ENCODE peak calls at places on chromosomes 4 and X, in nine cellular contexts. One of them, this sample, is unnamed.

GRCh38 chrX:265502-265901 is 15.7 kb upstream of the PLCXD1 start:
- DNase-seq in GM13976: no peak
- DNase-seq in GM10248: no peak
- DNase-seq in nephron progenitor cell: no peak
- DNase-seq in mucosa of descending colon: peak
- DNase-seq in heart left ventricle: no peak
- DNase-seq in tibial nerve: no peak
- DNase-seq in spleen: no peak
- DNase-seq in Calu3: no peak
- DNase-seq in this sample: no peak

GRCh38 chr4:4328840-4329239 is 38.8 kb downstream of the ZBTB49 start:
- DNase-seq in tibial nerve: no peak
- DNase-seq in GM10248: no peak
- DNase-seq in Calu3: no peak
- DNase-seq in GM13976: no peak
- DNase-seq in mucosa of descending colon: no peak
- DNase-seq in heart left ventricle: no peak
- DNase-seq in nephron progenitor cell: no peak
- DNase-seq in spleen: no peak
- DNase-seq in this sample: no peak

GRCh38 chr4:173288296-173288695 is 45.9 kb downstream of the HMGB2 start:
- DNase-seq in mucosa of descending colon: no peak
- DNase-seq in spleen: no peak
- DNase-seq in tibial nerve: peak
- DNase-seq in nephron progenitor cell: peak
- DNase-seq in GM10248: peak
- DNase-seq in GM13976: peak
- DNase-seq in heart left ventricle: no peak
- DNase-seq in Calu3: peak
- DNase-seq in this sample: peak

GRCh38 chr4:159725571-159725970 is 622.7 kb downstream of the RAPGEF2 start:
- DNase-seq in Calu3: no peak
- DNase-seq in heart left ventricle: no peak
- DNase-seq in GM13976: no peak
- DNase-seq in nephron progenitor cell: no peak
- DNase-seq in spleen: no peak
- DNase-seq in mucosa of descending colon: no peak
- DNase-seq in GM10248: no peak
- DNase-seq in tibial nerve: no peak
- DNase-seq in this sample: no peak

GRCh38 chr4:2755821-2756690 is at the start of gene TNIP2:
- DNase-seq in tibial nerve: peak
- DNase-seq in mucosa of descending colon: peak
- DNase-seq in spleen: peak
- DNase-seq in heart left ventricle: peak
- DNase-seq in GM10248: peak
- DNase-seq in GM13976: peak
- DNase-seq in Calu3: peak
- DNase-seq in nephron progenitor cell: peak
- DNase-seq in this sample: peak

GRCh38 chrX:11770320-11770719 is 12.3 kb downstream of the MSL3 start:
- DNase-seq in heart left ventricle: no peak
- DNase-seq in mucosa of descending colon: no peak
- DNase-seq in GM13976: peak
- DNase-seq in Calu3: peak
- DNase-seq in spleen: peak
- DNase-seq in GM10248: peak
- DNase-seq in nephron progenitor cell: peak
- DNase-seq in tibial nerve: no peak
- DNase-seq in this sample: no peak

GRCh38 chr4:112817933-112818921 is 181.3 kb downstream of the LARP7 start:
- DNase-seq in Calu3: peak
- DNase-seq in spleen: peak
- DNase-seq in GM10248: peak
- DNase-seq in mucosa of descending colon: peak
- DNase-seq in GM13976: peak
- DNase-seq in tibial nerve: peak
- DNase-seq in nephron progenitor cell: peak
- DNase-seq in heart left ventricle: peak
- DNase-seq in this sample: no peak

GRCh38 chr4:98659741-98660507 is 1.5 kb upstream of the TSPAN5 start:
- DNase-seq in nephron progenitor cell: no peak
- DNase-seq in tibial nerve: no peak
- DNase-seq in spleen: no peak
- DNase-seq in heart left ventricle: no peak
- DNase-seq in Calu3: no peak
- DNase-seq in GM10248: no peak
- DNase-seq in GM13976: no peak
- DNase-seq in mucosa of descending colon: no peak
- DNase-seq in this sample: no peak

GRCh38 chr4:85681194-85681803 is 206.3 kb downstream of the ARHGAP24 start:
- DNase-seq in GM10248: no peak
- DNase-seq in heart left ventricle: no peak
- DNase-seq in mucosa of descending colon: no peak
- DNase-seq in nephron progenitor cell: no peak
- DNase-seq in spleen: no peak
- DNase-seq in Calu3: no peak
- DNase-seq in GM13976: no peak
- DNase-seq in tibial nerve: no peak
- DNase-seq in this sample: no peak

GRCh38 chrX:77505227-77505626 is 58.0 kb downstream of the FGF16 start:
- DNase-seq in tibial nerve: no peak
- DNase-seq in nephron progenitor cell: no peak
- DNase-seq in GM10248: no peak
- DNase-seq in heart left ventricle: no peak
- DNase-seq in spleen: no peak
- DNase-seq in Calu3: peak
- DNase-seq in GM13976: no peak
- DNase-seq in mucosa of descending colon: no peak
- DNase-seq in this sample: no peak

GRCh38 chrX:39576081-39576701 is 521.6 kb downstream of the BCOR start:
- DNase-seq in nephron progenitor cell: peak
- DNase-seq in GM13976: no peak
- DNase-seq in tibial nerve: no peak
- DNase-seq in heart left ventricle: no peak
- DNase-seq in Calu3: no peak
- DNase-seq in GM10248: no peak
- DNase-seq in spleen: no peak
- DNase-seq in mucosa of descending colon: no peak
- DNase-seq in this sample: no peak

GRCh38 chrX:15943393-15943792 is 88.8 kb upstream of the AP1S2 start:
- DNase-seq in GM10248: no peak
- DNase-seq in tibial nerve: no peak
- DNase-seq in nephron progenitor cell: no peak
- DNase-seq in Calu3: no peak
- DNase-seq in spleen: no peak
- DNase-seq in mucosa of descending colon: no peak
- DNase-seq in GM13976: no peak
- DNase-seq in heart left ventricle: no peak
- DNase-seq in this sample: no peak

GRCh38 chrX:9997524-9997923 is 30.4 kb downstream of the CLDN34 start:
- DNase-seq in Calu3: no peak
- DNase-seq in tibial nerve: no peak
- DNase-seq in spleen: no peak
- DNase-seq in mucosa of descending colon: no peak
- DNase-seq in nephron progenitor cell: no peak
- DNase-seq in GM10248: peak
- DNase-seq in heart left ventricle: no peak
- DNase-seq in GM13976: peak
- DNase-seq in this sample: no peak

GRCh38 chrX:13064599-13065143 is 20.3 kb upstream of the FAM9C start:
- DNase-seq in GM10248: no peak
- DNase-seq in heart left ventricle: no peak
- DNase-seq in GM13976: no peak
- DNase-seq in spleen: no peak
- DNase-seq in nephron progenitor cell: no peak
- DNase-seq in tibial nerve: no peak
- DNase-seq in mucosa of descending colon: no peak
- DNase-seq in Calu3: no peak
- DNase-seq in this sample: no peak

DNA sequence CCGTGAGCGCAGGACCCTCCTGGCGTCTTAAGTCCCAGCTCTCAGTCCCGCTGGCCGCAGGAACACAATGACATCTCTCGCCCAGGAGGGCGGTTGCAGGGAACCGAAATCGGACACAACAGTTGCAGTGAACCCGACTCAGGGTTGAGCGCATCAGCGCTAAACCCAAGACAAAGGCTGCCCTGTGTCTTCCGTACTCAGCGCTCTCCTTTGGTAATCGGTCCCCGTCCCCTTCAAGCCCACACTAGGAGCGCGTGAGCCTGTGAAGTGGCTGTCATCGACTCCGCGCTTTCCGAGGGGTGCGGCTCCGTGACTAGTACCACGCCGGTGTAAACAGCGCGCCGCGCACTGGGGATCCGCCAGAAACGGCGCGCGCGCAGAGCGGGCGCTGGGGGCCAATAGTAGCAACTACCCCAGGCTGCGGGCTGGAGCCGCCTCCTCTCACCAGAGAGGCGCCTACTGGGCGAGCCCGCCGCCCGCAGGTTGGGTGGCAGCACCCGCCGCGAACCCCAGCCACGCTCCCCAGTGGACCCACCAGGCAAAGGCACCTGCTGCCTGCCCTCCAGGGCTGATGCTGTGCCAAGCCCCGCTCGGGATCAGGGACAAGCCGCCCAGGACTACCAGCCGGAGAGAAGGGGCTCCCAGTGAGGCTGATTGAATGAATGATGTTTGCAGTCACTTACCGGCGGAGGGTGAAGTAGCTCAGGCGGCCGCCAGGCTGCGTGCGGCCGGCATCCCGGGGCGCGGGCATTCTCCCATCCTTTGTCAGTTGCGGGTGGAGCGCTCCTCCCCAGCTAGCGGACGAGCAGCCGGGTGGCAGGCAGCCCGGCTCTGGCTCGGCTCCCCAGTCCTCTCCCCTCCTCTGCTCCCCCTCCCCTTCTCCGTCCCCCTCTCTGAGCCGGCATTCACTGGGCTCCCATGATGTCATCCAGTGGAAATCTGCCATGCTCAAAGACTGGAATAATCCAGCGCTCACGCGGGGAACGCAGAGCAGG is 370.4 kb upstream of the SMIM31 start:
- DNase-seq in nephron progenitor cell: peak
- DNase-seq in GM10248: no peak
- DNase-seq in mucosa of descending colon: peak
- DNase-seq in Calu3: no peak
- DNase-seq in tibial nerve: no peak
- DNase-seq in GM13976: peak
- DNase-seq in spleen: peak
- DNase-seq in heart left ventricle: peak
- DNase-seq in this sample: peak
- TF ChIP-seq CTCF in nephron progenitor cell: no peak
- TF ChIP-seq CTCF in GM10248: no peak
- TF ChIP-seq CTCF in mucosa of descending colon: no peak
- TF ChIP-seq CTCF in Calu3: no peak
- TF ChIP-seq CTCF in tibial nerve: peak
- TF ChIP-seq CTCF in GM13976: no peak
- TF ChIP-seq CTCF in spleen: no peak
- TF ChIP-seq CTCF in heart left ventricle: no peak
- TF ChIP-seq CTCF in this sample: peak

GRCh38 chrX:116667760-116668159 is 205.0 kb upstream of the CT83 start:
- DNase-seq in tibial nerve: no peak
- DNase-seq in heart left ventricle: no peak
- DNase-seq in Calu3: no peak
- DNase-seq in GM10248: no peak
- DNase-seq in nephron progenitor cell: no peak
- DNase-seq in mucosa of descending colon: no peak
- DNase-seq in GM13976: no peak
- DNase-seq in spleen: no peak
- DNase-seq in this sample: no peak

GRCh38 chrX:116667346-116667745 is 204.6 kb upstream of the CT83 start:
- DNase-seq in spleen: no peak
- DNase-seq in GM13976: no peak
- DNase-seq in mucosa of descending colon: no peak
- DNase-seq in GM10248: no peak
- DNase-seq in nephron progenitor cell: no peak
- DNase-seq in heart left ventricle: peak
- DNase-seq in tibial nerve: no peak
- DNase-seq in Calu3: no peak
- DNase-seq in this sample: no peak
- TF ChIP-seq CTCF in spleen: no peak
- TF ChIP-seq CTCF in GM13976: no peak
- TF ChIP-seq CTCF in mucosa of descending colon: no peak
- TF ChIP-seq CTCF in GM10248: no peak
- TF ChIP-seq CTCF in nephron progenitor cell: no peak
- TF ChIP-seq CTCF in heart left ventricle: no peak
- TF ChIP-seq CTCF in tibial nerve: no peak
- TF ChIP-seq CTCF in Calu3: no peak
- TF ChIP-seq CTCF in this sample: no peak

GRCh38 chrX:71653344-71653743 is 14.0 kb upstream of the LOC101059915 start:
- DNase-seq in nephron progenitor cell: no peak
- DNase-seq in spleen: no peak
- DNase-seq in GM10248: no peak
- DNase-seq in Calu3: no peak
- DNase-seq in tibial nerve: no peak
- DNase-seq in mucosa of descending colon: no peak
- DNase-seq in GM13976: no peak
- DNase-seq in heart left ventricle: no peak
- DNase-seq in this sample: no peak

GRCh38 chrX:71652405-71652804 is 14.9 kb upstream of the LOC101059915 start:
- DNase-seq in GM10248: no peak
- DNase-seq in heart left ventricle: no peak
- DNase-seq in nephron progenitor cell: peak
- DNase-seq in tibial nerve: no peak
- DNase-seq in spleen: no peak
- DNase-seq in mucosa of descending colon: no peak
- DNase-seq in Calu3: peak
- DNase-seq in GM13976: peak
- DNase-seq in this sample: no peak

DNA sequence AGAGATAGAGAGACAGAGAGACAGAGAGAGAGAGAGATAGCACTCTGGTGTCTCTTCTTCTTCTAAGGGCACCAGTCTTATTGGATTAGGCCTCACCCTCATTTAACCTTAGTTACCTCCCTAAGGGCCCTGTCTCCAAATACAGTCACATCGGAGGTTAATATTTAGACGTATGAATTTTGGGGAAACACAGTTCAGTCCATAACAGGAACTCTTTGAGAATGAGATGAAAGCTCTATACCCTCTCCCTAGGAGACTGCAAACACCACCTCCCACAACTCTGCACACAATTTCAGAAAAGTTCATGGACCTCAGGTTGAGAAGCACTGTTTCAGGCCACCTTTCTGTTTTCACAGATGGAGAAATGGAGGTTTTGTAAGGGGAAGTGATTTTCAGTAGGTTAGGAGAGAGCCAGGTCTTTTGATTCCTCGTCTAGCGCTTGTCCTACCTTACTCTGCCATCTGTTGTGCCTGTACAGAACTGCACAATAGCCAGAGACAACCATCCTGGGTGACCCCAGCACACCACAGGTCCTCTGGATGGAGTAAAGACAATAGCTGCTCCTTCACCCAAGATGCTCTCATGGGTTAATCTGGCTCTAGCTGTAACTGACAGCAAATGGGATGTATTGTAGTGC is 16.9 kb upstream of the LOC101059915 start:
- DNase-seq in mucosa of descending colon: no peak
- DNase-seq in nephron progenitor cell: no peak
- DNase-seq in Calu3: no peak
- DNase-seq in heart left ventricle: no peak
- DNase-seq in GM10248: no peak
- DNase-seq in GM13976: no peak
- DNase-seq in tibial nerve: no peak
- DNase-seq in spleen: no peak
- DNase-seq in this sample: no peak
- TF ChIP-seq CTCF in mucosa of descending colon: no peak
- TF ChIP-seq CTCF in nephron progenitor cell: no peak
- TF ChIP-seq CTCF in Calu3: no peak
- TF ChIP-seq CTCF in heart left ventricle: peak
- TF ChIP-seq CTCF in GM10248: peak
- TF ChIP-seq CTCF in GM13976: peak
- TF ChIP-seq CTCF in tibial nerve: no peak
- TF ChIP-seq CTCF in spleen: no peak
- TF ChIP-seq CTCF in this sample: peak

GRCh38 chrX:23559975-23560374 is 107.3 kb upstream of the PRDX4 start:
- DNase-seq in nephron progenitor cell: no peak
- DNase-seq in spleen: no peak
- DNase-seq in heart left ventricle: no peak
- DNase-seq in tibial nerve: no peak
- DNase-seq in GM13976: no peak
- DNase-seq in mucosa of descending colon: no peak
- DNase-seq in GM10248: no peak
- DNase-seq in Calu3: no peak
- DNase-seq in this sample: no peak
- TF ChIP-seq CTCF in nephron progenitor cell: no peak
- TF ChIP-seq CTCF in spleen: no peak
- TF ChIP-seq CTCF in heart left ventricle: no peak
- TF ChIP-seq CTCF in tibial nerve: no peak
- TF ChIP-seq CTCF in GM13976: no peak
- TF ChIP-seq CTCF in mucosa of descending colon: no peak
- TF ChIP-seq CTCF in GM10248: no peak
- TF ChIP-seq CTCF in Calu3: no peak
- TF ChIP-seq CTCF in this sample: peak